ENCODE peak calls at places on chromosomes 12 and 14, in nine cellular contexts. One of them, this sample, is unnamed.

GRCh38 chr12:128069359-128069997 is 197.5 kb upstream of the TMEM132C start:
- DNase-seq in MM.1S: peak; percentile 39
- DNase-seq in GM23338: peak; percentile 60
- DNase-seq in fibroblast of mammary gland: peak; percentile 47
- DNase-seq in breast epithelium: no peak
- DNase-seq in WERI-Rb-1: peak; percentile 46
- DNase-seq in psoas muscle: no peak
- DNase-seq in HepG2: peak; percentile 30
- DNase-seq in retinal pigment epithelial cell: peak; percentile 20
- DNase-seq in this sample: peak; percentile 50

GRCh38 chr14:46951103-46951502 is 299.5 kb upstream of the RPL10L start:
- DNase-seq in MM.1S: no peak
- DNase-seq in fibroblast of mammary gland: no peak
- DNase-seq in retinal pigment epithelial cell: peak; percentile 32
- DNase-seq in breast epithelium: no peak
- DNase-seq in HepG2: no peak
- DNase-seq in psoas muscle: no peak
- DNase-seq in WERI-Rb-1: no peak
- DNase-seq in GM23338: peak; percentile 27
- DNase-seq in this sample: no peak

GRCh38 chr14:48723841-48724495 is 862.2 kb downstream of the RPS29 start:
- DNase-seq in fibroblast of mammary gland: no peak
- DNase-seq in GM23338: no peak
- DNase-seq in MM.1S: no peak
- DNase-seq in HepG2: no peak
- DNase-seq in retinal pigment epithelial cell: no peak
- DNase-seq in WERI-Rb-1: no peak
- DNase-seq in breast epithelium: no peak
- DNase-seq in psoas muscle: no peak
- DNase-seq in this sample: no peak

GRCh38 chr14:81350344-81351096 is 49.6 kb downstream of the STON2 start:
- DNase-seq in psoas muscle: no peak
- DNase-seq in HepG2: no peak
- DNase-seq in retinal pigment epithelial cell: peak; percentile 68
- DNase-seq in WERI-Rb-1: no peak
- DNase-seq in GM23338: no peak
- DNase-seq in fibroblast of mammary gland: no peak
- DNase-seq in MM.1S: no peak
- DNase-seq in breast epithelium: no peak
- DNase-seq in this sample: no peak

GRCh38 chr14:23071244-23071974 is 14.1 kb upstream of the CDH24 start:
- DNase-seq in GM23338: peak; percentile 95
- DNase-seq in retinal pigment epithelial cell: peak; percentile 88
- DNase-seq in HepG2: peak; percentile 94
- DNase-seq in fibroblast of mammary gland: peak; percentile 92
- DNase-seq in WERI-Rb-1: peak; percentile 94
- DNase-seq in psoas muscle: peak; percentile 92
- DNase-seq in MM.1S: peak; percentile 60
- DNase-seq in breast epithelium: peak; percentile 81
- DNase-seq in this sample: peak; percentile 89

GRCh38 chr14:55416866-55417265 is 5.2 kb upstream of the ATG14 start:
- DNase-seq in WERI-Rb-1: peak; percentile 33
- DNase-seq in HepG2: no peak
- DNase-seq in GM23338: peak; percentile 80
- DNase-seq in fibroblast of mammary gland: peak; percentile 33
- DNase-seq in psoas muscle: no peak
- DNase-seq in breast epithelium: no peak
- DNase-seq in retinal pigment epithelial cell: no peak
- DNase-seq in MM.1S: peak; percentile 48
- DNase-seq in this sample: peak; percentile 57

GRCh38 chr12:10031318-10031717 is 836 bp downstream of the CLEC9A start:
- DNase-seq in WERI-Rb-1: no peak
- DNase-seq in GM23338: peak; percentile 4
- DNase-seq in HepG2: no peak
- DNase-seq in retinal pigment epithelial cell: no peak
- DNase-seq in fibroblast of mammary gland: peak; percentile 5
- DNase-seq in MM.1S: no peak
- DNase-seq in psoas muscle: no peak
- DNase-seq in breast epithelium: no peak
- DNase-seq in this sample: no peak

GRCh38 chr14:92785601-92786426 is 8.3 kb upstream of the GOLGA5 start:
- DNase-seq in psoas muscle: no peak
- DNase-seq in WERI-Rb-1: no peak
- DNase-seq in MM.1S: no peak
- DNase-seq in breast epithelium: no peak
- DNase-seq in GM23338: peak; percentile 6
- DNase-seq in fibroblast of mammary gland: peak; percentile 86
- DNase-seq in HepG2: no peak
- DNase-seq in retinal pigment epithelial cell: no peak
- DNase-seq in this sample: no peak

GRCh38 chr14:89956294-89957009 is 725 bp downstream of the TDP1 start:
- DNase-seq in WERI-Rb-1: no peak
- DNase-seq in GM23338: peak; percentile 78
- DNase-seq in retinal pigment epithelial cell: no peak
- DNase-seq in psoas muscle: peak; percentile 78
- DNase-seq in HepG2: peak; percentile 46
- DNase-seq in MM.1S: peak; percentile 73
- DNase-seq in breast epithelium: peak; percentile 43
- DNase-seq in fibroblast of mammary gland: peak; percentile 92
- DNase-seq in this sample: peak; percentile 97

GRCh38 chr12:119729871-119730270 is 61.9 kb downstream of the PRKAB1 start:
- DNase-seq in HepG2: no peak
- DNase-seq in WERI-Rb-1: no peak
- DNase-seq in GM23338: no peak
- DNase-seq in breast epithelium: no peak
- DNase-seq in retinal pigment epithelial cell: no peak
- DNase-seq in MM.1S: no peak
- DNase-seq in fibroblast of mammary gland: no peak
- DNase-seq in psoas muscle: no peak
- DNase-seq in this sample: no peak

GRCh38 chr14:73460691-73461127 is 2.4 kb upstream of the NUMB start:
- DNase-seq in retinal pigment epithelial cell: no peak
- DNase-seq in psoas muscle: no peak
- DNase-seq in fibroblast of mammary gland: peak; percentile 80
- DNase-seq in breast epithelium: no peak
- DNase-seq in WERI-Rb-1: no peak
- DNase-seq in MM.1S: no peak
- DNase-seq in GM23338: no peak
- DNase-seq in HepG2: no peak
- DNase-seq in this sample: no peak

GRCh38 chr12:116332705-116333380 is 55.4 kb upstream of the MED13L start:
- DNase-seq in retinal pigment epithelial cell: no peak
- DNase-seq in MM.1S: no peak
- DNase-seq in psoas muscle: no peak
- DNase-seq in breast epithelium: no peak
- DNase-seq in WERI-Rb-1: no peak
- DNase-seq in fibroblast of mammary gland: no peak
- DNase-seq in GM23338: no peak
- DNase-seq in HepG2: no peak
- DNase-seq in this sample: no peak

GRCh38 chr12:75655233-75655879 is 143.9 kb upstream of the KRR1 start:
- DNase-seq in fibroblast of mammary gland: no peak
- DNase-seq in breast epithelium: no peak
- DNase-seq in HepG2: no peak
- DNase-seq in WERI-Rb-1: no peak
- DNase-seq in psoas muscle: no peak
- DNase-seq in MM.1S: no peak
- DNase-seq in retinal pigment epithelial cell: no peak
- DNase-seq in GM23338: no peak
- DNase-seq in this sample: peak; percentile 35

GRCh38 chr12:93678779-93679178 is 1.6 kb downstream of the CRADD start:
- DNase-seq in GM23338: no peak
- DNase-seq in retinal pigment epithelial cell: no peak
- DNase-seq in psoas muscle: no peak
- DNase-seq in fibroblast of mammary gland: no peak
- DNase-seq in breast epithelium: no peak
- DNase-seq in MM.1S: no peak
- DNase-seq in HepG2: no peak
- DNase-seq in WERI-Rb-1: no peak
- DNase-seq in this sample: no peak

GRCh38 chr12:57280234-57281062 is 29.5 kb upstream of the STAC3 start:
- DNase-seq in breast epithelium: peak; percentile 37
- DNase-seq in GM23338: peak; percentile 51
- DNase-seq in retinal pigment epithelial cell: peak; percentile 45
- DNase-seq in fibroblast of mammary gland: peak; percentile 99
- DNase-seq in MM.1S: no peak
- DNase-seq in WERI-Rb-1: no peak
- DNase-seq in psoas muscle: no peak
- DNase-seq in HepG2: peak; percentile 84
- DNase-seq in this sample: peak; percentile 93

GRCh38 chr14:68794130-68794855 is 1.4 kb upstream of the ZFP36L1 start:
- DNase-seq in HepG2: peak; percentile 74
- DNase-seq in fibroblast of mammary gland: peak; percentile 95
- DNase-seq in GM23338: peak; percentile 84
- DNase-seq in breast epithelium: peak; percentile 92
- DNase-seq in MM.1S: peak; percentile 68
- DNase-seq in retinal pigment epithelial cell: peak; percentile 64
- DNase-seq in WERI-Rb-1: no peak
- DNase-seq in psoas muscle: peak; percentile 95
- DNase-seq in this sample: peak; percentile 89

GRCh38 chr14:62329427-62329826 is 567.2 kb downstream of the SNAPC1 start:
- DNase-seq in GM23338: no peak
- DNase-seq in breast epithelium: no peak
- DNase-seq in HepG2: no peak
- DNase-seq in fibroblast of mammary gland: no peak
- DNase-seq in WERI-Rb-1: no peak
- DNase-seq in retinal pigment epithelial cell: peak; percentile 27
- DNase-seq in psoas muscle: no peak
- DNase-seq in MM.1S: no peak
- DNase-seq in this sample: no peak
- TF ChIP-seq CTCF in GM23338: no peak
- TF ChIP-seq CTCF in breast epithelium: no peak
- TF ChIP-seq CTCF in HepG2: no peak
- TF ChIP-seq CTCF in fibroblast of mammary gland: no peak
- TF ChIP-seq CTCF in WERI-Rb-1: no peak
- TF ChIP-seq CTCF in retinal pigment epithelial cell: no peak
- TF ChIP-seq CTCF in psoas muscle: no peak
- TF ChIP-seq CTCF in MM.1S: no peak
- TF ChIP-seq CTCF in this sample: no peak

GRCh38 chr12:68918960-68919359 is 14.0 kb downstream of the CPM start:
- DNase-seq in HepG2: no peak
- DNase-seq in fibroblast of mammary gland: no peak
- DNase-seq in retinal pigment epithelial cell: no peak
- DNase-seq in breast epithelium: no peak
- DNase-seq in psoas muscle: no peak
- DNase-seq in WERI-Rb-1: no peak
- DNase-seq in MM.1S: no peak
- DNase-seq in GM23338: no peak
- DNase-seq in this sample: peak; percentile 25
- TF ChIP-seq CTCF in HepG2: no peak
- TF ChIP-seq CTCF in fibroblast of mammary gland: no peak
- TF ChIP-seq CTCF in retinal pigment epithelial cell: no peak
- TF ChIP-seq CTCF in breast epithelium: no peak
- TF ChIP-seq CTCF in psoas muscle: no peak
- TF ChIP-seq CTCF in WERI-Rb-1: no peak
- TF ChIP-seq CTCF in MM.1S: no peak
- TF ChIP-seq CTCF in GM23338: no peak
- TF ChIP-seq CTCF in this sample: no peak

GRCh38 chr12:110785240-110785639 is 42.5 kb upstream of the PPP1CC start:
- DNase-seq in breast epithelium: no peak
- DNase-seq in MM.1S: no peak
- DNase-seq in GM23338: no peak
- DNase-seq in WERI-Rb-1: peak; percentile 15
- DNase-seq in fibroblast of mammary gland: peak; percentile 10
- DNase-seq in psoas muscle: no peak
- DNase-seq in retinal pigment epithelial cell: no peak
- DNase-seq in HepG2: no peak
- DNase-seq in this sample: no peak
- TF ChIP-seq CTCF in breast epithelium: no peak
- TF ChIP-seq CTCF in MM.1S: no peak
- TF ChIP-seq CTCF in GM23338: no peak
- TF ChIP-seq CTCF in WERI-Rb-1: no peak
- TF ChIP-seq CTCF in fibroblast of mammary gland: no peak
- TF ChIP-seq CTCF in psoas muscle: no peak
- TF ChIP-seq CTCF in retinal pigment epithelial cell: no peak
- TF ChIP-seq CTCF in HepG2: no peak
- TF ChIP-seq CTCF in this sample: no peak

GRCh38 chr12:65168606-65169310 is 625 bp upstream of the LEMD3 start:
- DNase-seq in WERI-Rb-1: no peak
- DNase-seq in GM23338: no peak
- DNase-seq in psoas muscle: no peak
- DNase-seq in breast epithelium: no peak
- DNase-seq in fibroblast of mammary gland: no peak
- DNase-seq in HepG2: no peak
- DNase-seq in MM.1S: peak; percentile 65
- DNase-seq in retinal pigment epithelial cell: no peak
- DNase-seq in this sample: no peak

GRCh38 chr12:65171073-65171472 is 1.7 kb downstream of the LEMD3 start:
- DNase-seq in retinal pigment epithelial cell: no peak
- DNase-seq in GM23338: no peak
- DNase-seq in psoas muscle: no peak
- DNase-seq in HepG2: no peak
- DNase-seq in WERI-Rb-1: no peak
- DNase-seq in fibroblast of mammary gland: peak; percentile 32
- DNase-seq in MM.1S: no peak
- DNase-seq in breast epithelium: no peak
- DNase-seq in this sample: peak; percentile 33

GRCh38 chr12:65171870-65172269 is 2.5 kb downstream of the LEMD3 start:
- DNase-seq in psoas muscle: no peak
- DNase-seq in MM.1S: peak; percentile 39
- DNase-seq in retinal pigment epithelial cell: no peak
- DNase-seq in HepG2: no peak
- DNase-seq in WERI-Rb-1: no peak
- DNase-seq in fibroblast of mammary gland: no peak
- DNase-seq in GM23338: no peak
- DNase-seq in breast epithelium: no peak
- DNase-seq in this sample: no peak

GRCh38 chr12:65170245-65170881 is 980 bp downstream of the LEMD3 start:
- DNase-seq in breast epithelium: peak; percentile 30
- DNase-seq in MM.1S: peak; percentile 82
- DNase-seq in psoas muscle: peak; percentile 73
- DNase-seq in fibroblast of mammary gland: peak; percentile 54
- DNase-seq in WERI-Rb-1: peak; percentile 74
- DNase-seq in HepG2: peak; percentile 27
- DNase-seq in retinal pigment epithelial cell: no peak
- DNase-seq in GM23338: peak; percentile 76
- DNase-seq in this sample: peak; percentile 79

DNA sequence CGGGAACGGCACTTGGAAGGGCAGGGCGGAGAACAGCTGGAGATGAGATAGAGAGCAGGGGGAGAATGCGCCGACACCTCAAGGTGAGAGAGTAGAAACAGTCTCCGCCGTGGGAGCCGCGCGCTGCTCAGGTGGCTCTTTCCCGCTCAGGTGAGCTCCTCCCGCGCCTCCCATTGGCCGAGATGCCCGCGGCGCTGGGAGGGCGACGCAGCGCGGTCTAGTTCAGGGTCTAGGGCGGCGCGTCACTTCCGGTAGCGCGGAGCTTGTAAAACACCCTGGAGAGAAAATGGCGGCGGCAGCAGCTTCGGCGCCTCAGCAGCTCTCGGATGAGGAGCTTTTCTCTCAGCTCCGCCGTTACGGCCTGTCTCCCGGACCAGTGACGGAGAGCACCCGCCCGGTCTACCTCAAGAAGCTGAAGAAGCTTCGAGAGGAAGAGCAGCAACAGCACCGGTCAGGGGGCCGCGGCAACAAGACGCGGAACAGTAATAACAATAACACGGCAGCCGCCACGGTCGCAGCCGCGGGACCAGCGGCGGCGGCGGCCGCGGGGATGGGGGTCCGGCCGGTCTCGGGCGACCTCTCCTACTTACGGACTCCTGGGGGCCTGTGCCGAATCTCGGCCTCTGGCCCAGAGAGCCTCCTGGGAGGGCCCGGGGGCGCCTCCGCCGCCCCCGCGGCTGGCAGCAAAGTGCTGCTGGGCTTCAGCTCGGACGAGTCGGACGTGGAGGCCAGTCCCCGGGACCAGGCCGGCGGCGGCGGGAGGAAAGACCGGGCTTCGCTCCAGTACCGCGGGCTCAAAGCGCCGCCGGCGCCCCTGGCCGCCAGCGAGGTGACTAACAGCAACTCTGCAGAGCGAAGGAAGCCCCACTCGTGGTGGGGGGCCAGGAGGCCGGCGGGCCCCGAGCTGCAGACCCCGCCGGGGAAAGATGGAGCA is at the start of gene LEMD3:
- DNase-seq in WERI-Rb-1: peak; percentile 94
- DNase-seq in GM23338: peak; percentile 99
- DNase-seq in retinal pigment epithelial cell: peak; percentile 70
- DNase-seq in breast epithelium: peak; percentile 97
- DNase-seq in psoas muscle: peak; percentile 94
- DNase-seq in fibroblast of mammary gland: peak; percentile 85
- DNase-seq in MM.1S: peak; percentile 99
- DNase-seq in HepG2: peak; percentile 90
- DNase-seq in this sample: peak; percentile 97
- TF ChIP-seq CTCF in WERI-Rb-1: no peak
- TF ChIP-seq CTCF in GM23338: no peak
- TF ChIP-seq CTCF in retinal pigment epithelial cell: peak; percentile 6
- TF ChIP-seq CTCF in breast epithelium: no peak
- TF ChIP-seq CTCF in psoas muscle: no peak
- TF ChIP-seq CTCF in fibroblast of mammary gland: no peak
- TF ChIP-seq CTCF in MM.1S: peak; percentile 5
- TF ChIP-seq CTCF in HepG2: no peak
- TF ChIP-seq CTCF in this sample: no peak